ENCODE peak calls at places on chromosomes 7 and 10, in five cellular contexts. One of them, this sample, is unnamed.

GRCh38 chr7:17640730-17641377 is 299.4 kb downstream of the SNX13 start:
- DNase-seq in CD8-positive, alpha-beta T cell: no peak
- DNase-seq in neural progenitor cell: peak
- DNase-seq in GM06990: no peak
- DNase-seq in neuronal stem cell: peak
- DNase-seq in this sample: peak

GRCh38 chr7:23020742-23021401 is 6.9 kb upstream of the HYCC1 start:
- DNase-seq in CD8-positive, alpha-beta T cell: no peak
- DNase-seq in neuronal stem cell: no peak
- DNase-seq in GM06990: no peak
- DNase-seq in neural progenitor cell: no peak
- DNase-seq in this sample: no peak

GRCh38 chr10:88293651-88294230 is 289.4 kb downstream of the RNLS start:
- DNase-seq in neural progenitor cell: no peak
- DNase-seq in GM06990: no peak
- DNase-seq in CD8-positive, alpha-beta T cell: no peak
- DNase-seq in neuronal stem cell: no peak
- DNase-seq in this sample: no peak

GRCh38 chr7:132709971-132710567 is 133.8 kb upstream of the PLXNA4 start:
- DNase-seq in CD8-positive, alpha-beta T cell: no peak
- DNase-seq in GM06990: no peak
- DNase-seq in neuronal stem cell: peak
- DNase-seq in neural progenitor cell: peak
- DNase-seq in this sample: no peak

GRCh38 chr10:31036209-31036608 is 4.5 kb upstream of the ZNF438 start:
- DNase-seq in CD8-positive, alpha-beta T cell: no peak
- DNase-seq in neuronal stem cell: no peak
- DNase-seq in neural progenitor cell: peak
- DNase-seq in GM06990: no peak
- DNase-seq in this sample: no peak

GRCh38 chr7:132113536-132114409 is 462.5 kb downstream of the PLXNA4 start:
- DNase-seq in neuronal stem cell: no peak
- DNase-seq in neural progenitor cell: no peak
- DNase-seq in GM06990: no peak
- DNase-seq in CD8-positive, alpha-beta T cell: no peak
- DNase-seq in this sample: no peak

GRCh38 chr7:47748041-47748440 is 166.1 kb upstream of the TNS3 start:
- DNase-seq in neuronal stem cell: no peak
- DNase-seq in CD8-positive, alpha-beta T cell: no peak
- DNase-seq in GM06990: no peak
- DNase-seq in neural progenitor cell: no peak
- DNase-seq in this sample: no peak

GRCh38 chr7:54946764-54947163 is 72.1 kb upstream of the EGFR start:
- DNase-seq in neuronal stem cell: no peak
- DNase-seq in neural progenitor cell: no peak
- DNase-seq in GM06990: no peak
- DNase-seq in CD8-positive, alpha-beta T cell: no peak
- DNase-seq in this sample: no peak

GRCh38 chr7:112907658-112908057 is 117.5 kb upstream of the TMEM168 start:
- DNase-seq in GM06990: no peak
- DNase-seq in CD8-positive, alpha-beta T cell: no peak
- DNase-seq in neural progenitor cell: no peak
- DNase-seq in neuronal stem cell: no peak
- DNase-seq in this sample: no peak

GRCh38 chr7:47570649-47571050 is 11.3 kb downstream of the TNS3 start:
- DNase-seq in neuronal stem cell: no peak
- DNase-seq in GM06990: no peak
- DNase-seq in CD8-positive, alpha-beta T cell: no peak
- DNase-seq in neural progenitor cell: no peak
- DNase-seq in this sample: no peak

GRCh38 chr7:85165263-85165662 is 21.6 kb downstream of the SEMA3D start:
- DNase-seq in GM06990: no peak
- DNase-seq in neuronal stem cell: no peak
- DNase-seq in neural progenitor cell: no peak
- DNase-seq in CD8-positive, alpha-beta T cell: no peak
- DNase-seq in this sample: no peak

GRCh38 chr7:117068511-117069155 is 115.3 kb downstream of the ST7 start:
- DNase-seq in neuronal stem cell: no peak
- DNase-seq in GM06990: no peak
- DNase-seq in CD8-positive, alpha-beta T cell: no peak
- DNase-seq in neural progenitor cell: no peak
- DNase-seq in this sample: no peak

GRCh38 chr10:92641492-92641891 is 48.3 kb upstream of the HHEX start:
- DNase-seq in GM06990: no peak
- DNase-seq in neural progenitor cell: no peak
- DNase-seq in CD8-positive, alpha-beta T cell: no peak
- DNase-seq in neuronal stem cell: no peak
- DNase-seq in this sample: no peak

GRCh38 chr10:70376436-70377378 is 5.7 kb downstream of the LRRC20 start:
- DNase-seq in CD8-positive, alpha-beta T cell: no peak
- DNase-seq in neural progenitor cell: no peak
- DNase-seq in GM06990: no peak
- DNase-seq in neuronal stem cell: no peak
- DNase-seq in this sample: no peak

GRCh38 chr7:97006951-97007861 is 1.9 kb downstream of the DLX6 start:
- DNase-seq in GM06990: no peak
- DNase-seq in neural progenitor cell: peak
- DNase-seq in neuronal stem cell: peak
- DNase-seq in CD8-positive, alpha-beta T cell: no peak
- DNase-seq in this sample: no peak

GRCh38 chr7:149097088-149097487 is 6.6 kb upstream of the ZNF786 start:
- DNase-seq in neuronal stem cell: no peak
- DNase-seq in GM06990: no peak
- DNase-seq in neural progenitor cell: no peak
- DNase-seq in CD8-positive, alpha-beta T cell: no peak
- DNase-seq in this sample: no peak

GRCh38 chr7:23468721-23469149 is 1.6 kb downstream of the IGF2BP3 start:
- DNase-seq in CD8-positive, alpha-beta T cell: no peak
- DNase-seq in neuronal stem cell: no peak
- DNase-seq in GM06990: no peak
- DNase-seq in neural progenitor cell: peak
- DNase-seq in this sample: no peak

GRCh38 chr7:94303736-94304135 is 91.0 kb upstream of the COL1A2 start:
- DNase-seq in GM06990: no peak
- DNase-seq in neural progenitor cell: no peak
- DNase-seq in CD8-positive, alpha-beta T cell: no peak
- DNase-seq in neuronal stem cell: no peak
- DNase-seq in this sample: no peak

GRCh38 chr10:49187950-49188761 is at the start of gene TMEM273:
- DNase-seq in neural progenitor cell: peak
- DNase-seq in CD8-positive, alpha-beta T cell: no peak
- DNase-seq in GM06990: no peak
- DNase-seq in neuronal stem cell: no peak
- DNase-seq in this sample: peak

GRCh38 chr7:27491534-27491933 is 171.1 kb downstream of the HIBADH start:
- DNase-seq in neuronal stem cell: no peak
- DNase-seq in neural progenitor cell: no peak
- DNase-seq in CD8-positive, alpha-beta T cell: no peak
- DNase-seq in GM06990: no peak
- DNase-seq in this sample: no peak

GRCh38 chr10:66822801-66823200 is 103.0 kb upstream of the LRRTM3 start:
- DNase-seq in CD8-positive, alpha-beta T cell: no peak
- DNase-seq in neural progenitor cell: peak
- DNase-seq in GM06990: no peak
- DNase-seq in neuronal stem cell: peak
- DNase-seq in this sample: no peak

GRCh38 chr10:97150191-97150590 is 35.6 kb downstream of the SLIT1 start:
- DNase-seq in neural progenitor cell: peak
- DNase-seq in neuronal stem cell: peak
- DNase-seq in GM06990: no peak
- DNase-seq in CD8-positive, alpha-beta T cell: no peak
- DNase-seq in this sample: no peak

GRCh38 chr7:32275216-32275979 is 205.2 kb upstream of the PDE1C start:
- DNase-seq in CD8-positive, alpha-beta T cell: no peak
- DNase-seq in neuronal stem cell: no peak
- DNase-seq in GM06990: no peak
- DNase-seq in neural progenitor cell: no peak
- DNase-seq in this sample: no peak

GRCh38 chr10:108112218-108112617 is 947.7 kb upstream of the SORCS1 start:
- DNase-seq in GM06990: no peak
- DNase-seq in neural progenitor cell: peak
- DNase-seq in neuronal stem cell: no peak
- DNase-seq in CD8-positive, alpha-beta T cell: no peak
- DNase-seq in this sample: no peak

GRCh38 chr7:7566651-7567611 is at the start of gene MIOS:
- DNase-seq in CD8-positive, alpha-beta T cell: peak
- DNase-seq in neuronal stem cell: peak
- DNase-seq in neural progenitor cell: peak
- DNase-seq in GM06990: peak
- DNase-seq in this sample: peak

GRCh38 chr10:74150151-74151056 is at the start of gene AP3M1:
- DNase-seq in CD8-positive, alpha-beta T cell: peak
- DNase-seq in GM06990: no peak
- DNase-seq in neural progenitor cell: peak
- DNase-seq in neuronal stem cell: no peak
- DNase-seq in this sample: no peak

GRCh38 chr10:104339469-104340098 is 1.3 kb upstream of the ITPRIP start:
- DNase-seq in neural progenitor cell: no peak
- DNase-seq in neuronal stem cell: no peak
- DNase-seq in CD8-positive, alpha-beta T cell: no peak
- DNase-seq in GM06990: no peak
- DNase-seq in this sample: no peak

GRCh38 chr10:12348870-12349627 is at the start of gene CAMK1D:
- DNase-seq in neuronal stem cell: peak
- DNase-seq in CD8-positive, alpha-beta T cell: peak
- DNase-seq in neural progenitor cell: peak
- DNase-seq in GM06990: peak
- DNase-seq in this sample: no peak

GRCh38 chr10:85863301-85864172 is 503.1 kb downstream of the GRID1 start:
- DNase-seq in GM06990: no peak
- DNase-seq in neuronal stem cell: no peak
- DNase-seq in neural progenitor cell: no peak
- DNase-seq in CD8-positive, alpha-beta T cell: no peak
- DNase-seq in this sample: no peak

GRCh38 chr10:30041394-30042105 is 17.8 kb downstream of the JCAD start:
- DNase-seq in neural progenitor cell: no peak
- DNase-seq in CD8-positive, alpha-beta T cell: no peak
- DNase-seq in neuronal stem cell: no peak
- DNase-seq in GM06990: no peak
- DNase-seq in this sample: no peak

GRCh38 chr10:28214185-28214584 is 88.7 kb downstream of the MPP7 start:
- DNase-seq in neural progenitor cell: no peak
- DNase-seq in neuronal stem cell: no peak
- DNase-seq in CD8-positive, alpha-beta T cell: no peak
- DNase-seq in GM06990: no peak
- DNase-seq in this sample: no peak

GRCh38 chr7:44278451-44279161 is 46.8 kb downstream of the CAMK2B start:
- DNase-seq in neuronal stem cell: no peak
- DNase-seq in CD8-positive, alpha-beta T cell: no peak
- DNase-seq in GM06990: no peak
- DNase-seq in neural progenitor cell: no peak
- DNase-seq in this sample: no peak

GRCh38 chr10:3852147-3852904 is 67.3 kb upstream of the KLF6 start:
- DNase-seq in neuronal stem cell: no peak
- DNase-seq in neural progenitor cell: no peak
- DNase-seq in GM06990: peak
- DNase-seq in CD8-positive, alpha-beta T cell: no peak
- DNase-seq in this sample: peak

GRCh38 chr10:6511347-6511746 is 68.7 kb downstream of the PRKCQ start:
- DNase-seq in neuronal stem cell: no peak
- DNase-seq in GM06990: no peak
- DNase-seq in CD8-positive, alpha-beta T cell: no peak
- DNase-seq in neural progenitor cell: no peak
- DNase-seq in this sample: no peak

GRCh38 chr7:141864765-141865447 is 23.6 kb upstream of the PRSS37 start:
- DNase-seq in neural progenitor cell: no peak
- DNase-seq in GM06990: no peak
- DNase-seq in CD8-positive, alpha-beta T cell: no peak
- DNase-seq in neuronal stem cell: no peak
- DNase-seq in this sample: no peak

GRCh38 chr10:88297103-88297502 is 286.0 kb downstream of the RNLS start:
- DNase-seq in CD8-positive, alpha-beta T cell: no peak
- DNase-seq in neuronal stem cell: no peak
- DNase-seq in GM06990: no peak
- DNase-seq in neural progenitor cell: no peak
- DNase-seq in this sample: no peak

GRCh38 chr7:77908664-77909063 is 110.1 kb downstream of the PHTF2 start:
- DNase-seq in CD8-positive, alpha-beta T cell: no peak
- DNase-seq in neural progenitor cell: no peak
- DNase-seq in GM06990: no peak
- DNase-seq in neuronal stem cell: no peak
- DNase-seq in this sample: no peak

GRCh38 chr10:91185239-91185875 is 35.1 kb upstream of the PCGF5 start:
- DNase-seq in neuronal stem cell: no peak
- DNase-seq in CD8-positive, alpha-beta T cell: no peak
- DNase-seq in GM06990: no peak
- DNase-seq in neural progenitor cell: no peak
- DNase-seq in this sample: no peak

DNA sequence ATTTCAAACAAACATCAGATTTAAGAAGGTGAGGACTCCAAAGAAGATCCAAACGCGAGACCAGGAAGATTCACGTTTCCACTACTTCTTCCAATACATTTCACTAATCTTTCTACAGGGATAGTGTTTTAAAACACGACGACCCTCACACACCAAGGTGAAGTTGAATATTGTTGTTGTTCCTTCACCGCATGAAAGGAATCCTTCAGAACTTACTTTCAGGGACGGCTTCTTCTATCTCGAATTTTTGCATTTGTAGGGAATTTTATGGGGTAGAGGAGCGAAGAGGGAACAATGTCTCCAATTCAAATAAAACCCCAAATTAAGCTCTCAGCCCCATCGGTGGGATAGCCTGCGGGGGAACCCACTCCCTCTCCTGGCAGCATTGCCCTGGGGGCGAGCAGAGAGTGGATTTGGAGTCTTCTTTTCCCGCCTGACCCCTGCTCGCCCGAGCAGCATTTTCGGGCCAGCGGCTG is 1.5 kb upstream of the GATA3 start:
- DNase-seq in neural progenitor cell: no peak
- DNase-seq in neuronal stem cell: no peak
- DNase-seq in GM06990: no peak
- DNase-seq in CD8-positive, alpha-beta T cell: no peak
- DNase-seq in this sample: no peak
- H3K4me3 ChIP-seq in neural progenitor cell: no peak
- H3K4me3 ChIP-seq in neuronal stem cell: no peak
- H3K4me3 ChIP-seq in GM06990: no peak
- H3K4me3 ChIP-seq in CD8-positive, alpha-beta T cell: no peak
- H3K4me3 ChIP-seq in this sample: no peak

GRCh38 chr10:117139581-117140524 is 1.8 kb upstream of the VAX1 start:
- DNase-seq in neuronal stem cell: no peak
- DNase-seq in neural progenitor cell: peak
- DNase-seq in GM06990: no peak
- DNase-seq in CD8-positive, alpha-beta T cell: no peak
- DNase-seq in this sample: no peak
- H3K4me3 ChIP-seq in neuronal stem cell: no peak
- H3K4me3 ChIP-seq in neural progenitor cell: peak
- H3K4me3 ChIP-seq in GM06990: no peak
- H3K4me3 ChIP-seq in CD8-positive, alpha-beta T cell: no peak
- H3K4me3 ChIP-seq in this sample: no peak

GRCh38 chr7:99372275-99373085 is 2.0 kb upstream of the ARPC1B start:
- DNase-seq in CD8-positive, alpha-beta T cell: no peak
- DNase-seq in neural progenitor cell: peak
- DNase-seq in neuronal stem cell: no peak
- DNase-seq in GM06990: no peak
- DNase-seq in this sample: no peak
- H3K4me3 ChIP-seq in CD8-positive, alpha-beta T cell: peak
- H3K4me3 ChIP-seq in neural progenitor cell: no peak
- H3K4me3 ChIP-seq in neuronal stem cell: no peak
- H3K4me3 ChIP-seq in GM06990: no peak
- H3K4me3 ChIP-seq in this sample: no peak

GRCh38 chr7:129367700-129368388 is 66.4 kb upstream of the STRIP2 start:
- DNase-seq in CD8-positive, alpha-beta T cell: peak
- DNase-seq in neural progenitor cell: peak
- DNase-seq in GM06990: peak
- DNase-seq in neuronal stem cell: peak
- DNase-seq in this sample: peak
- H3K4me3 ChIP-seq in CD8-positive, alpha-beta T cell: no peak
- H3K4me3 ChIP-seq in neural progenitor cell: no peak
- H3K4me3 ChIP-seq in GM06990: peak
- H3K4me3 ChIP-seq in neuronal stem cell: no peak
- H3K4me3 ChIP-seq in this sample: peak